ENCODE peak calls at places on chromosomes 5 and 9, in eight cellular contexts. T is gastrocnemius medialis, P is GM12878, W is K562, R is HCT116, E is right lobe of liver, C is heart left ventricle, Y is upper lobe of left lung. A is an unnamed sample. For H3K36me3, the result is how much of the 10 kb centered on the place peaks cover.

GRCh38 chr9:19409406-19410194 is 791 bp downstream of the ACER2 start:
- ATAC-seq in T (peak), Y (peak), W (peak), C (peak), P (peak), R (peak), E (peak), A (peak)

GRCh38 chr5:72314571-72315172 is 5.4 kb downstream of the MRPS27 start:
- ATAC-seq in P (peak), T (no peak), E (peak), C (peak), R (peak), Y (no peak), W (peak), A (no peak)

GRCh38 chr9:128558431-128559310 is 6.3 kb downstream of the SPTAN1 start:
- ATAC-seq in T (peak), E (peak), C (peak), R (peak), Y (peak), W (peak), P (peak), A (peak)

GRCh38 chr5:139403418-139403786 is 487 bp downstream of the SPATA24 start:
- ATAC-seq in C (peak), P (no peak), T (peak), R (peak), Y (no peak), W (peak), E (no peak), A (no peak)

GRCh38 chr9:115923903-115924668 is 229.5 kb upstream of the PAPPA start:
- ATAC-seq in R (no peak), C (peak), P (no peak), E (peak), W (no peak), Y (no peak), T (no peak), A (no peak)

GRCh38 chr9:98101868-98102273 is 17.2 kb downstream of the TRIM14 start:
- ATAC-seq in E (peak), W (no peak), P (peak), Y (peak), T (no peak), R (no peak), C (no peak), A (no peak)

GRCh38 chr5:51902512-51902911 is 519.3 kb downstream of the ISL1 start:
- ATAC-seq in Y (no peak), E (no peak), T (no peak), C (no peak), P (no peak), R (no peak), W (no peak), A (no peak)

GRCh38 chr9:97993000-97993399 is 9.9 kb downstream of the ANP32B start:
- ATAC-seq in C (no peak), W (no peak), P (peak), R (no peak), E (no peak), Y (no peak), T (no peak), A (no peak)

GRCh38 chr5:122847687-122848081 is 2.3 kb downstream of the SNX24 start:
- ATAC-seq in E (no peak), P (no peak), C (no peak), R (no peak), T (no peak), W (no peak), Y (no peak), A (no peak)

GRCh38 chr5:178356459-178356872 is 123.9 kb upstream of the PHYKPL start:
- ATAC-seq in W (no peak), R (no peak), C (peak), Y (peak), E (peak), T (peak), P (no peak), A (peak)

GRCh38 chr9:94950733-94951590 is 224.5 kb downstream of the AOPEP start:
- ATAC-seq in Y (no peak), R (no peak), T (peak), P (no peak), C (peak), E (peak), W (no peak), A (no peak)

GRCh38 chr5:2203774-2204173 is 321.0 kb upstream of the IRX4 start:
- ATAC-seq in T (no peak), P (no peak), W (no peak), R (no peak), E (no peak), Y (no peak), C (no peak), A (no peak)

GRCh38 chr5:39867923-39868322 is 443.1 kb upstream of the DAB2 start:
- ATAC-seq in Y (no peak), E (no peak), P (no peak), R (no peak), T (no peak), W (no peak), C (no peak), A (no peak)

GRCh38 chr9:136566899-136567298 is 21.1 kb upstream of the NOTCH1 start:
- ATAC-seq in P (no peak), R (no peak), C (no peak), T (peak), E (peak), W (no peak), Y (no peak), A (no peak)

GRCh38 chr5:7185742-7186141 is 210.2 kb upstream of the ADCY2 start:
- ATAC-seq in W (no peak), Y (no peak), C (no peak), E (no peak), R (no peak), P (no peak), T (no peak), A (no peak)

GRCh38 chr5:168162464-168162863 is 129.0 kb upstream of the WWC1 start:
- ATAC-seq in W (no peak), P (no peak), Y (no peak), E (no peak), C (no peak), R (no peak), T (no peak), A (no peak)

GRCh38 chr9:137311171-137311970 is 9.3 kb upstream of the NRARP start:
- ATAC-seq in Y (no peak), P (no peak), E (peak), C (no peak), T (no peak), R (peak), W (peak), A (no peak)

GRCh38 chr9:136815422-136815782 is 7.7 kb downstream of the RABL6 start:
- ATAC-seq in E (no peak), P (no peak), R (no peak), C (no peak), T (no peak), Y (no peak), W (no peak), A (no peak)

GRCh38 chr5:72508241-72509170 is 1.3 kb upstream of the ZNF366 start:
- ATAC-seq in E (peak), T (no peak), P (peak), W (peak), Y (no peak), R (no peak), C (no peak), A (no peak)

GRCh38 chr5:62143268-62144229 is 162.5 kb upstream of the KIF2A start:
- ATAC-seq in P (peak), Y (peak), R (peak), W (peak), C (no peak), T (no peak), E (peak), A (no peak)

GRCh38 chr5:73233053-73233460 is 60.1 kb downstream of the TMEM174 start:
- ATAC-seq in P (no peak), Y (no peak), E (no peak), R (no peak), C (peak), W (peak), T (no peak), A (no peak)

GRCh38 chr9:117448066-117448465 is 33.2 kb upstream of the ASTN2 start:
- ATAC-seq in W (no peak), R (no peak), P (no peak), T (no peak), Y (no peak), E (no peak), C (no peak), A (no peak)

GRCh38 chr9:27413507-27414214 is 110.4 kb upstream of the IFNK start:
- ATAC-seq in Y (peak), R (no peak), T (no peak), E (peak), P (no peak), W (no peak), C (no peak), A (peak)

GRCh38 chr5:105460721-105461120 is 1898.1 kb upstream of the NUDT12 start:
- ATAC-seq in P (no peak), R (no peak), E (no peak), Y (no peak), W (no peak), T (no peak), C (no peak), A (no peak)

GRCh38 chr5:56147679-56148230 is 85.4 kb downstream of the ANKRD55 start:
- ATAC-seq in Y (no peak), R (no peak), E (no peak), P (peak), W (no peak), T (no peak), C (no peak), A (no peak)

GRCh38 chr5:101943784-101944183 is 352.3 kb downstream of the SLCO4C1 start:
- ATAC-seq in W (no peak), T (no peak), E (no peak), P (peak), C (no peak), R (no peak), Y (peak), A (no peak)

GRCh38 chr9:128115187-128116103 is 12.1 kb downstream of the PTGES2 start:
- ATAC-seq in E (peak), W (peak), P (peak), R (no peak), T (no peak), Y (no peak), C (no peak), A (no peak)

GRCh38 chr5:150401376-150402201 is 11.1 kb downstream of the CD74 start:
- ATAC-seq in W (no peak), Y (no peak), C (no peak), P (peak), R (no peak), E (no peak), T (no peak), A (no peak)
- H3K36me3 ChIP-seq in W (half or more), Y (under half), C (half or more), P (half or more), R (under half), E (under half), T (half or more), A (half or more)

DNA sequence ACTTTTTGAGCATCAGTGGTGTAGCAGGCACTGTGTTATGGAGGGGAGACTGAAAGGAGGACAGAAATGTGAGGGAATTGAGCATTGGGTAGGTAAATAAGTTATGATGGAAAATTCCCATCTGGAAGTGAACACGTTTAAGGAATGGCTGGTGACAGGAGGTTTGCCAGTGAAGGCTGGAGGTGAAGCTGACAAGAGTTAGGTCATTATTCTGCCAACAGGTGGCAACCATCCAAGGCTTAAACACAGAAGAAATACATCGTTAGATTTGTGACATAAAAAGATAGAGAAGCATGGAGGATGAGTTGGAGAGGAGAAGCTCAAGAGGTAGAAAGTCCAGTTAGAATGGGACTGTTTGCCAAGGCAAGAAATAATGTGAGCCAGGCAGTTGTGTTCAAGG is 455.3 kb upstream of the SGCD start:
- ATAC-seq in Y (no peak), P (no peak), R (no peak), T (no peak), E (no peak), W (no peak), C (peak), A (no peak)
- TF ChIP-seq POLR2A in Y (no peak), P (no peak), R (no peak), T (no peak), E (no peak), W (no peak), C (no peak), A (no peak)

GRCh38 chr9:121454972-121455371 is 44.7 kb downstream of the GGTA1 start:
- ATAC-seq in Y (no peak), C (no peak), W (no peak), P (peak), T (no peak), E (no peak), R (no peak), A (no peak)
- H3K36me3 ChIP-seq in Y (under half), C (under half), W (under half), P (under half), T (under half), E (under half), R (under half), A (under half)

GRCh38 chr5:111756701-111757581 is at the start of gene NREP:
- ATAC-seq in P (peak), W (peak), C (peak), R (peak), Y (peak), T (peak), E (peak), A (peak)
- TF ChIP-seq POLR2A in P (no peak), W (no peak), C (no peak), R (no peak), Y (no peak), T (no peak), E (no peak), A (no peak)

DNA sequence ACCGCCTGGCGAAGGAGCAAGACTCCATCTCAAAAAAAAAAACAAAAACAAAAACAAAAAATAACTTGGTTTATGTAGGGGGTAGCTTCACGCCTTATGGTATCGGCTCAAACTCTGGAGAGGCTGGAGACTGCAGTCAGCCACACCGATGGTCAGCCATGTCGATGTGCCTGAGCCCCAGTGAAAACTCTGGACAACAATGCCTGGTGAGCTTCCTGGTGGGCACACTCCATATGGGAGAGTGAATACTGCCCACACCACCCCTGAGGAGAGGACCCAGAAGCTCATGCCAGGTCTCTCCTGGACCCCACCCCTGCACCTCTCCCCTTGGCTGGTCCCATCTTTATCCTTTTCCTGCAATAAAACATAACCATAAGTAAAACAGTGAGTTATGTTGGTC is 19.6 kb downstream of the IPPK start:
- ATAC-seq in E (no peak), W (no peak), R (no peak), T (no peak), Y (no peak), P (no peak), C (no peak), A (no peak)
- H3K36me3 ChIP-seq in E (under half), W (half or more), R (under half), T (half or more), Y (under half), P (under half), C (under half), A (under half)

DNA sequence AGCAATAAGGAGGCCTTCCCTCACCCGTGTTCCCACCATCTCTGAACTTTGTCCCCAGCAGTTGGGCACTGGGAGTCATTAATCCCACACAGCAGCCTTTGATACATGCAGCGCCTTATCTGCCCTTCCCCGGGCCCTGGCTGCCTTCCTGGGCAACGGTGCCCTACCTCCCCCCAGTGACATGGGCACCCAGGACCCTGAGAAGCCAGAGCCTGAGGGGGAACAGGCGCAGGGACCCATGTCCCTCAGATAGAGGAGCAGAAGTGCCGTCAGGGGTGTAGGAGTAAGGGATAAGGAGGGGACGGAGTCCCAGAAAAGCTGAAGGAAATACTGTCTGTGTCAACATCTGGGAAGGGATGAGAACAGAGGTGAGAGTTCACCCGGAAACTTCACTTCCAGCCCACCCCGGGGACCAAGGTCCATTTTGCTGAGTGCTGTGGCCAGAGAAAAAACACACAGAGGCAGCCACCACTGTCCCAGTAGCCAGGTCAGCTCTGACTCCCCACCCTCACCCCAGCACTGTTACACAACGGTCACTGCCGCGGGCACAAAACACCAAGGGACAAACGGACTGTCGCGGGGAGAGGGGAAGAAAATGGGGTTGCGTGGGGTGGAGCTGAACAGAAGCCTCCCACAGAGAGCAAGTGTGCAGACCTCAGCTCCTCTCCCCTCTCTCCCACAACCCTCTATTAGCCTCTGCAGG is 3.8 kb downstream of the PCDH1 start:
- ATAC-seq in Y (no peak), T (no peak), R (no peak), P (no peak), E (peak), C (no peak), W (no peak), A (no peak)
- TF ChIP-seq POLR2A in Y (no peak), T (no peak), R (no peak), P (no peak), E (peak), C (no peak), W (no peak), A (no peak)

GRCh38 chr5:135264451-135265445 is 134.3 kb downstream of the MACROH2A1 start:
- ATAC-seq in T (no peak), E (no peak), Y (no peak), P (no peak), W (peak), R (no peak), C (no peak), A (no peak)
- H3K36me3 ChIP-seq in T (under half), E (under half), Y (under half), P (under half), W (under half), R (under half), C (under half), A (under half)

GRCh38 chr9:1050125-1050895 is at the start of gene DMRT2:
- ATAC-seq in C (peak), W (peak), Y (peak), R (peak), T (peak), E (peak), P (peak), A (peak)
- TF ChIP-seq POLR2A in C (peak), W (no peak), Y (peak), R (no peak), T (peak), E (no peak), P (no peak), A (no peak)

DNA sequence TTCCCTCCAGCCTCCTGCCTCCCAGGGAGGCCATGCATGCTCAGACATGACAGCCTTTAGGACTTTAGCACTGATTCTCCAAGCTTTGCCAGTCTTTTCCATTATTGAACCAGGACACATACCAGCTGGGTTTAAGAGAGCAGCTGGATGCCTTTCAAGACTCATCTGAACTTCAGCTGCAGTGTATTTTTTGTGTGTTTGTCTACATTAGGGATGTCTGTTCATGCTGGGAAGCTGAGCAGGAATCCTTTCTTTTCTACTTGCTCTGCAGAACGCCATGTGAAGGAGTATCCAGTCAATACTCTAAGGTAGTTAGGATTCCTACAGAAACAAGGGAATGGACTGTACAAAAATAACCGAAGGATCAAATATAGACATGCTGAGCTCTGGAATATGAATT is 67.5 kb upstream of the CD180 start:
- ATAC-seq in E (no peak), W (no peak), P (no peak), Y (no peak), C (no peak), T (no peak), R (no peak), A (no peak)
- H3K36me3 ChIP-seq in E (under half), W (under half), P (under half), Y (under half), C (under half), T (under half), R (under half), A (under half)

A was measured in gastroesophageal sphincter.